ENCODE peak calls at places on chromosomes 6 and 20, in ten cellular contexts. One of them, this sample, is unnamed.
A peak's percentile ranks its signal among the peaks of the same experiment; 100 is the strongest.

GRCh38 chr6:161130606-161131005 is 139.0 kb downstream of the MAP3K4 start:
- DNase-seq in SJSA1: no peak
- DNase-seq in brain microvascular endothelial cell: no peak
- DNase-seq in RPMI8226: no peak
- DNase-seq in dermis microvascular lymphatic vessel endothelial cell: no peak
- DNase-seq in GM23248: no peak
- DNase-seq in C1 segment of cervical spinal cord: no peak
- DNase-seq in HEK293T: no peak
- DNase-seq in foreskin fibroblast: no peak
- DNase-seq in T1000: no peak
- DNase-seq in this sample: no peak

GRCh38 chr6:11275598-11275997 is 43.1 kb upstream of the NEDD9 start:
- DNase-seq in SJSA1: no peak
- DNase-seq in brain microvascular endothelial cell: no peak
- DNase-seq in RPMI8226: no peak
- DNase-seq in dermis microvascular lymphatic vessel endothelial cell: no peak
- DNase-seq in GM23248: no peak
- DNase-seq in C1 segment of cervical spinal cord: no peak
- DNase-seq in HEK293T: no peak
- DNase-seq in foreskin fibroblast: no peak
- DNase-seq in T1000: no peak
- DNase-seq in this sample: peak; percentile 14

GRCh38 chr20:57662313-57663240 is 42.4 kb upstream of the ZBP1 start:
- DNase-seq in SJSA1: no peak
- DNase-seq in brain microvascular endothelial cell: no peak
- DNase-seq in RPMI8226: no peak
- DNase-seq in dermis microvascular lymphatic vessel endothelial cell: no peak
- DNase-seq in GM23248: no peak
- DNase-seq in C1 segment of cervical spinal cord: no peak
- DNase-seq in HEK293T: no peak
- DNase-seq in foreskin fibroblast: no peak
- DNase-seq in T1000: no peak
- DNase-seq in this sample: no peak

GRCh38 chr20:58695895-58696375 is 3.3 kb downstream of the NPEPL1 start:
- DNase-seq in SJSA1: peak; percentile 42
- DNase-seq in brain microvascular endothelial cell: no peak
- DNase-seq in RPMI8226: no peak
- DNase-seq in dermis microvascular lymphatic vessel endothelial cell: no peak
- DNase-seq in GM23248: no peak
- DNase-seq in C1 segment of cervical spinal cord: no peak
- DNase-seq in HEK293T: no peak
- DNase-seq in foreskin fibroblast: no peak
- DNase-seq in T1000: no peak
- DNase-seq in this sample: no peak

GRCh38 chr6:52127957-52128356 is 40.5 kb upstream of the PKHD1 start:
- DNase-seq in SJSA1: no peak
- DNase-seq in brain microvascular endothelial cell: no peak
- DNase-seq in RPMI8226: no peak
- DNase-seq in dermis microvascular lymphatic vessel endothelial cell: no peak
- DNase-seq in GM23248: no peak
- DNase-seq in C1 segment of cervical spinal cord: no peak
- DNase-seq in HEK293T: no peak
- DNase-seq in foreskin fibroblast: no peak
- DNase-seq in T1000: no peak
- DNase-seq in this sample: no peak

GRCh38 chr6:24743265-24743943 is 24.4 kb upstream of the C6orf62 start:
- DNase-seq in SJSA1: peak; percentile 79
- DNase-seq in brain microvascular endothelial cell: peak; percentile 96
- DNase-seq in RPMI8226: peak; percentile 87
- DNase-seq in dermis microvascular lymphatic vessel endothelial cell: no peak
- DNase-seq in GM23248: peak; percentile 98
- DNase-seq in C1 segment of cervical spinal cord: no peak
- DNase-seq in HEK293T: no peak
- DNase-seq in foreskin fibroblast: peak; percentile 92
- DNase-seq in T1000: peak; percentile 80
- DNase-seq in this sample: no peak

GRCh38 chr6:134669531-134669930 is 280.4 kb downstream of the ALDH8A1 start:
- DNase-seq in SJSA1: no peak
- DNase-seq in brain microvascular endothelial cell: no peak
- DNase-seq in RPMI8226: no peak
- DNase-seq in dermis microvascular lymphatic vessel endothelial cell: no peak
- DNase-seq in GM23248: no peak
- DNase-seq in C1 segment of cervical spinal cord: no peak
- DNase-seq in HEK293T: no peak
- DNase-seq in foreskin fibroblast: no peak
- DNase-seq in T1000: no peak
- DNase-seq in this sample: no peak

GRCh38 chr20:50585678-50586077 is 75.5 kb downstream of the PTPN1 start:
- DNase-seq in SJSA1: no peak
- DNase-seq in brain microvascular endothelial cell: no peak
- DNase-seq in RPMI8226: no peak
- DNase-seq in dermis microvascular lymphatic vessel endothelial cell: no peak
- DNase-seq in GM23248: no peak
- DNase-seq in C1 segment of cervical spinal cord: no peak
- DNase-seq in HEK293T: no peak
- DNase-seq in foreskin fibroblast: no peak
- DNase-seq in T1000: no peak
- DNase-seq in this sample: no peak

GRCh38 chr6:14540276-14540675 is 422.7 kb downstream of the CD83 start:
- DNase-seq in SJSA1: no peak
- DNase-seq in brain microvascular endothelial cell: peak; percentile 4
- DNase-seq in RPMI8226: no peak
- DNase-seq in dermis microvascular lymphatic vessel endothelial cell: no peak
- DNase-seq in GM23248: no peak
- DNase-seq in C1 segment of cervical spinal cord: no peak
- DNase-seq in HEK293T: no peak
- DNase-seq in foreskin fibroblast: no peak
- DNase-seq in T1000: no peak
- DNase-seq in this sample: no peak

GRCh38 chr6:17725083-17725482 is 18.4 kb upstream of the NUP153 start:
- DNase-seq in SJSA1: no peak
- DNase-seq in brain microvascular endothelial cell: peak; percentile 27
- DNase-seq in RPMI8226: no peak
- DNase-seq in dermis microvascular lymphatic vessel endothelial cell: peak; percentile 28
- DNase-seq in GM23248: peak; percentile 52
- DNase-seq in C1 segment of cervical spinal cord: no peak
- DNase-seq in HEK293T: peak; percentile 47
- DNase-seq in foreskin fibroblast: no peak
- DNase-seq in T1000: no peak
- DNase-seq in this sample: no peak

GRCh38 chr20:35698298-35699126 is 640 bp downstream of the NFS1 start:
- DNase-seq in SJSA1: peak; percentile 40
- DNase-seq in brain microvascular endothelial cell: no peak
- DNase-seq in RPMI8226: peak; percentile 14
- DNase-seq in dermis microvascular lymphatic vessel endothelial cell: no peak
- DNase-seq in GM23248: peak; percentile 61
- DNase-seq in C1 segment of cervical spinal cord: no peak
- DNase-seq in HEK293T: no peak
- DNase-seq in foreskin fibroblast: no peak
- DNase-seq in T1000: no peak
- DNase-seq in this sample: no peak

GRCh38 chr6:115984809-115985208 is 75.9 kb downstream of the FRK start:
- DNase-seq in SJSA1: no peak
- DNase-seq in brain microvascular endothelial cell: no peak
- DNase-seq in RPMI8226: no peak
- DNase-seq in dermis microvascular lymphatic vessel endothelial cell: no peak
- DNase-seq in GM23248: no peak
- DNase-seq in C1 segment of cervical spinal cord: no peak
- DNase-seq in HEK293T: no peak
- DNase-seq in foreskin fibroblast: no peak
- DNase-seq in T1000: no peak
- DNase-seq in this sample: no peak

GRCh38 chr6:42960243-42961019 is at the start of gene GNMT:
- DNase-seq in SJSA1: no peak
- DNase-seq in brain microvascular endothelial cell: no peak
- DNase-seq in RPMI8226: peak; percentile 84
- DNase-seq in dermis microvascular lymphatic vessel endothelial cell: no peak
- DNase-seq in GM23248: peak; percentile 55
- DNase-seq in C1 segment of cervical spinal cord: no peak
- DNase-seq in HEK293T: no peak
- DNase-seq in foreskin fibroblast: peak; percentile 15
- DNase-seq in T1000: no peak
- DNase-seq in this sample: peak; percentile 32

GRCh38 chr6:121666809-121667208 is 231.4 kb downstream of the GJA1 start:
- DNase-seq in SJSA1: no peak
- DNase-seq in brain microvascular endothelial cell: peak; percentile 73
- DNase-seq in RPMI8226: no peak
- DNase-seq in dermis microvascular lymphatic vessel endothelial cell: peak; percentile 36
- DNase-seq in GM23248: peak; percentile 86
- DNase-seq in C1 segment of cervical spinal cord: no peak
- DNase-seq in HEK293T: peak; percentile 32
- DNase-seq in foreskin fibroblast: peak; percentile 76
- DNase-seq in T1000: no peak
- DNase-seq in this sample: no peak

GRCh38 chr6:149867876-149868640 is 3.9 kb upstream of the LRP11 start:
- DNase-seq in SJSA1: no peak
- DNase-seq in brain microvascular endothelial cell: no peak
- DNase-seq in RPMI8226: peak; percentile 29
- DNase-seq in dermis microvascular lymphatic vessel endothelial cell: no peak
- DNase-seq in GM23248: peak; percentile 73
- DNase-seq in C1 segment of cervical spinal cord: no peak
- DNase-seq in HEK293T: no peak
- DNase-seq in foreskin fibroblast: no peak
- DNase-seq in T1000: no peak
- DNase-seq in this sample: no peak